ENCODE peak calls at places on chromosomes 5 and 9, in five cellular contexts. One of them, this sample, is unnamed.

GRCh38 chr9:98781588-98782383 is 14.6 kb downstream of the ANKS6 start:
- ATAC-seq in HepG2: no peak
- ATAC-seq in upper lobe of left lung: peak
- ATAC-seq in GM12878: no peak
- ATAC-seq in A549: peak
- ATAC-seq in this sample: no peak

GRCh38 chr5:128973244-128973643 is 8.0 kb downstream of the SLC27A6 start:
- ATAC-seq in HepG2: peak
- ATAC-seq in upper lobe of left lung: no peak
- ATAC-seq in GM12878: no peak
- ATAC-seq in A549: no peak
- ATAC-seq in this sample: no peak

GRCh38 chr9:114178756-114179450 is 23.6 kb downstream of the COL27A1 start:
- ATAC-seq in HepG2: no peak
- ATAC-seq in upper lobe of left lung: no peak
- ATAC-seq in GM12878: no peak
- ATAC-seq in A549: no peak
- ATAC-seq in this sample: peak

GRCh38 chr5:159412284-159413046 is 82.2 kb upstream of the IL12B start:
- ATAC-seq in HepG2: no peak
- ATAC-seq in upper lobe of left lung: peak
- ATAC-seq in GM12878: peak
- ATAC-seq in A549: no peak
- ATAC-seq in this sample: no peak

GRCh38 chr5:119359737-119360413 is 4.1 kb downstream of the TNFAIP8 start:
- ATAC-seq in HepG2: no peak
- ATAC-seq in upper lobe of left lung: no peak
- ATAC-seq in GM12878: no peak
- ATAC-seq in A549: no peak
- ATAC-seq in this sample: no peak

GRCh38 chr5:177576169-177576568 is 15.8 kb upstream of the TMED9 start:
- ATAC-seq in HepG2: peak
- ATAC-seq in upper lobe of left lung: no peak
- ATAC-seq in GM12878: no peak
- ATAC-seq in A549: peak
- ATAC-seq in this sample: no peak

GRCh38 chr5:61280766-61281427 is 51.2 kb upstream of the ZSWIM6 start:
- ATAC-seq in HepG2: no peak
- ATAC-seq in upper lobe of left lung: no peak
- ATAC-seq in GM12878: peak
- ATAC-seq in A549: peak
- ATAC-seq in this sample: no peak

GRCh38 chr5:59266410-59266809 is 627.1 kb downstream of the PDE4D start:
- ATAC-seq in HepG2: no peak
- ATAC-seq in upper lobe of left lung: no peak
- ATAC-seq in GM12878: no peak
- ATAC-seq in A549: peak
- ATAC-seq in this sample: no peak

GRCh38 chr9:35910613-35911488 is 1.6 kb downstream of the SPAAR start:
- ATAC-seq in HepG2: no peak
- ATAC-seq in upper lobe of left lung: no peak
- ATAC-seq in GM12878: peak
- ATAC-seq in A549: peak
- ATAC-seq in this sample: no peak

GRCh38 chr9:12933957-12934356 is 159.1 kb downstream of the LURAP1L start:
- ATAC-seq in HepG2: no peak
- ATAC-seq in upper lobe of left lung: no peak
- ATAC-seq in GM12878: no peak
- ATAC-seq in A549: peak
- ATAC-seq in this sample: no peak

GRCh38 chr5:154601014-154601413 is 123.0 kb upstream of the HAND1 start:
- ATAC-seq in HepG2: no peak
- ATAC-seq in upper lobe of left lung: no peak
- ATAC-seq in GM12878: no peak
- ATAC-seq in A549: no peak
- ATAC-seq in this sample: no peak

GRCh38 chr5:158820891-158821290 is 278.8 kb downstream of the EBF1 start:
- ATAC-seq in HepG2: no peak
- ATAC-seq in upper lobe of left lung: no peak
- ATAC-seq in GM12878: peak
- ATAC-seq in A549: no peak
- ATAC-seq in this sample: no peak

GRCh38 chr9:19768798-19769197 is 20.0 kb downstream of the SLC24A2 start:
- ATAC-seq in HepG2: no peak
- ATAC-seq in upper lobe of left lung: no peak
- ATAC-seq in GM12878: no peak
- ATAC-seq in A549: no peak
- ATAC-seq in this sample: no peak

GRCh38 chr5:54624671-54625583 is 107.4 kb downstream of the SNX18 start:
- ATAC-seq in HepG2: no peak
- ATAC-seq in upper lobe of left lung: no peak
- ATAC-seq in GM12878: no peak
- ATAC-seq in A549: no peak
- ATAC-seq in this sample: no peak

GRCh38 chr9:132241840-132242620 is 80.2 kb downstream of the NTNG2 start:
- ATAC-seq in HepG2: peak
- ATAC-seq in upper lobe of left lung: peak
- ATAC-seq in GM12878: peak
- ATAC-seq in A549: peak
- ATAC-seq in this sample: no peak

GRCh38 chr9:132241483-132241839 is 79.6 kb downstream of the NTNG2 start:
- ATAC-seq in HepG2: no peak
- ATAC-seq in upper lobe of left lung: no peak
- ATAC-seq in GM12878: no peak
- ATAC-seq in A549: no peak
- ATAC-seq in this sample: no peak

GRCh38 chr9:132243156-132244074 is 81.6 kb downstream of the NTNG2 start:
- ATAC-seq in HepG2: peak
- ATAC-seq in upper lobe of left lung: no peak
- ATAC-seq in GM12878: no peak
- ATAC-seq in A549: no peak
- ATAC-seq in this sample: no peak

GRCh38 chr9:132240860-132241482 is 79.1 kb downstream of the NTNG2 start:
- ATAC-seq in HepG2: peak
- ATAC-seq in upper lobe of left lung: peak
- ATAC-seq in GM12878: peak
- ATAC-seq in A549: peak
- ATAC-seq in this sample: peak

DNA sequence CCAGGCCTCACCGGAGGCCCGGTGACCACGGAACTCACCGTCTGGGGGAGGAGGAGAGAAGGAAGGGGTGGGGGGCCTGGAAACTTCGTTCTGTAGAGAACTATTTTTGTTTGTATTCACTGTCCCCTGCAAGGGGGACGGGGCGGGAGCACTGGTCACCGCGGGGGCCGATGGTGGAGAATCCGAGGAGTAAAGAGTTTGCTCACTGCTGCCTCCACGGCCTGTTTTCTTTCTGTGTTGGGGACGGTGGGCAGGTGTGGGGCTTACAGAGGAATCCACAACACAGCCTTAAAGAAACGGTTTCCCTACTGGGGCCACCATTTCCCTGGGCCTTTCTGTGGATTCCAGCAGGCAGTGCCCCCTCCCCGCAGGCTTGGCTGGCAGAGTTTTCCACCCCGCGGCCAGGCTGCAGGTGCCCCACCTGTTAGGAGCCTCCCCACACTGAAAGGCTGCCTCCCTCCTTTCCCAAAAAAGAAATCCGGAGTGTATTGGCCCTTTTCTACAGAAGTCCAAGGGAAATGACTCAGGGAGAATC is 80.8 kb downstream of the NTNG2 start:
- ATAC-seq in HepG2: peak
- ATAC-seq in upper lobe of left lung: no peak
- ATAC-seq in GM12878: no peak
- ATAC-seq in A549: no peak
- ATAC-seq in this sample: no peak
- TF ChIP-seq CTCF in HepG2: no peak
- TF ChIP-seq CTCF in upper lobe of left lung: no peak
- TF ChIP-seq CTCF in GM12878: no peak
- TF ChIP-seq CTCF in A549: no peak
- TF ChIP-seq CTCF in this sample: no peak

DNA sequence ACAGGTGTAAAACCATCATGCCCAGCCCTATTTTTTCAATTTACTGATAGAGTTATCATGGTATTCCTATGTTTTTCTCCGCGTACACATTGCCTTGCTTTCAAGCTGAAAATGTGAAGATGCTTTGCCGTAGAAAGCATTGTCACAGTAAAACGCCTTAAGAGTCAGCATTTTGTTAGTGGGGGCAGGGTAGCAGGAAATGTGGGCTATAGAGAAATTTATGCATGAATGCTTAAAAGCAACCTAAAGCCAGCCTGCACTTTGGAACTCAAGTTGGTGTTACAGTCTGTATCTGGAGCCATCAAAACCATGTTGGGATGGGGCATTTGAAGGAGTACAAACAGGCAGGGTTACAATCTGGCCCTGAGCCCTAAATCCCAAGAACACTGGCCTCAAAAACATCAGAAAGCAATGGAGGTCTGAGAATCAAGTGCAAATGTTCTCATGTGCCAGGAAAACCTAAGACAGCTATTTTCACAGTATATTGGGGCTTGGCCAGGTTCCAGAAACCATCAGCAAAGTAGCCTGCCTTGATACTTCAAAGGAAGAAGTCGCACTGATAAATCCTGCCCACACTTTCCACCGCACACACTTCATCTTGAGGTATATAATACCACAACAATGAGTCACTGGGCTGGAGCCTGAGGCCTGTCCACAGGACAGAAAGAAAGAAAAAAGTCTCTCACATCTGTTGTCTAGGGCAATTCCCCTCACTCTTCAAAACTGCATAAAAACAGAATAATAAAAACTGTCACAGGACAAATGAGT is 313.8 kb downstream of the ENC1 start:
- ATAC-seq in HepG2: no peak
- ATAC-seq in upper lobe of left lung: no peak
- ATAC-seq in GM12878: peak
- ATAC-seq in A549: peak
- ATAC-seq in this sample: no peak
- TF ChIP-seq EP300 in HepG2: no peak
- TF ChIP-seq EP300 in upper lobe of left lung: no peak
- TF ChIP-seq EP300 in GM12878: peak
- TF ChIP-seq EP300 in A549: peak
- TF ChIP-seq EP300 in this sample: no peak

DNA sequence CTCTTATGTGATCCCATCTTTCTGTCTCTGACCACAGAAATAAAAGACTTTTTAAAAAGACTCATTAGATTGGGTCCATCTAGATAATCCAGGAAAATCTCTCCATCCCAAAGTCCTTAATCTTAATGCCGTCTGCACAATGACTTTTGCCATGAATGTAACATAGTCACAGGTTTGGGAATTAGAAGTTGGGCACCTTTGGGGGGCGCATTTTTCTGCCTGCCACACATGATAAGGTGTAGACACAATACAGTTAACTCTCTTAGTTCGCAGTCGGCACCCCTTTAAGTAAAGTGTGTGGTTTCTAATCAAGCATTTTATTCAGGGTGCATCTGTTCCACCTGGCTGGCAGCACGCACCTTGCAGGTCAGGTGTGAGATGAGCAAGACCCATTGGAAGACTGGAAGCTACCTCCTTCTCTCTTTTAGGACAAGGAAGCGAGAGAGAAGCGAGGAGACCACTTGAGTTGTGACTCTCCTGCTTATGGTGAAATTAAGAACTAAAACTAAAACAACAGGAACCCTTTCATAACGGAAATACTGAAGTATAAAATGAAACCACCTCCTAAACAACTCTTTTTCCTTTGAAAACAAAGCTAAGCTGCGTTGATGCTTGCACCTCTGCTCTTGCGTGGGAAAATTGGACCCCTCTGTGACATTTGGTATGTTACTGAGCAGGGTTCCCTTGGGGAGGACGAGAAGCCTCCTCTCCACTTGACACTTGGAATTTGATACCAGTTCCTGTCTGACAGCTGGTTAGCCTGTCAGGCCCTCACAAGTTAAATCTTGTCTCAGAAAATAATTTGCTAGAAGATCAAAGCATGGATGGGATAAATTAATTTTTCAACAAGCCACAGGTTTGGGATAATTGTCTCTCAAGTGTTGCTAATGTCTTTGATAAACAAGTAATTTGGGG is 304.6 kb upstream of the DMRT1 start:
- ATAC-seq in HepG2: no peak
- ATAC-seq in upper lobe of left lung: no peak
- ATAC-seq in GM12878: peak
- ATAC-seq in A549: no peak
- ATAC-seq in this sample: no peak
- TF ChIP-seq CTCF in HepG2: no peak
- TF ChIP-seq CTCF in upper lobe of left lung: no peak
- TF ChIP-seq CTCF in GM12878: no peak
- TF ChIP-seq CTCF in A549: no peak
- TF ChIP-seq CTCF in this sample: no peak

DNA sequence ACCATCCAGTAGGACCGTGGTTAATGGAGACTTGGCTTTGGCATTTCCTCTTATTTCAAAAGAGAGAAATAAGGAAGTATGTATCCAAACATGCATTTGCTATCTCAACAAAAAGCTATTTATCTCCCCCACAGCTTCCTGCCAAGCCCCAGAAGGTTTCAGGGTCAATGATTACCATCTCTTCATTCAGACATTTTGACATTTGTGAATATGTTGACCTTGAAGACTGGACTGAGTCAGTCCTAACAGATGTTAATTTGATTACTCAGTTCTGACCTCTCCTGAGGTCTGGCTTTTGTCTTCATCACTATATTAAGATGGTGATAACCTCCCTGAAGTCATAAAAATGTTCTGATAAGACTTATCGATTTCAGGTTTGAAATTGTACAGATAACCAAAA is 479.4 kb downstream of the AGTPBP1 start:
- ATAC-seq in HepG2: no peak
- ATAC-seq in upper lobe of left lung: no peak
- ATAC-seq in GM12878: peak
- ATAC-seq in A549: no peak
- ATAC-seq in this sample: no peak
- TF ChIP-seq EP300 in HepG2: no peak
- TF ChIP-seq EP300 in upper lobe of left lung: no peak
- TF ChIP-seq EP300 in GM12878: no peak
- TF ChIP-seq EP300 in A549: no peak
- TF ChIP-seq EP300 in this sample: no peak

DNA sequence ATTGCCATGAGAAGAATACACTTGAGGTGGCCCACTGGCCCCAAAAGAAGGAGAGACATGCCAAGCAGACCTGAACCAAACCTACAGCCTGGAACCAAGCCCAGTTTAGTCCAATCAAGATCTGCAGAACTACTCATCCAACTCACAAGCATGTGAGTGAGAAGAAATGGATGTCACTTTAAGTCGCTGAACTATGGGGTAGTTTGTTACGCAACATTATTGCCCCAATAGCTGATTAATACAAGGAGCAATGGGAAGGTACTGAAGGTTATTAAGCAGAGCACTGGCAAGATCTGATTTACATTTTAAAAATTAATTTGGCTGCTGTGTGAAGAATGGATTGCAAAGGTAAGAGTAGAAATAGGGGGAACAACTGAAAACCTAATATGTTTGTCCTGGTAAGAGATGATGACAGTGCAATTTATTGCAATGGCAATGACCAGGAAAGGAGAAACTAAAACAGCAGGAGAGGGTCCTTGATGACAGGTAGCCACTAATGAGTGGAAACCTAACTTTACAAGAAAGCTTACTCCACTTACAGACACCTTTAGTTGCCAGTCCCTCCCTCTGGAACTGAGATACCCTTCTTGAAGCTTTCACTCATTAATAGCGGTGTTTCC is 132.9 kb upstream of the GRIA1 start:
- ATAC-seq in HepG2: no peak
- ATAC-seq in upper lobe of left lung: no peak
- ATAC-seq in GM12878: no peak
- ATAC-seq in A549: no peak
- ATAC-seq in this sample: no peak
- TF ChIP-seq CTCF in HepG2: no peak
- TF ChIP-seq CTCF in upper lobe of left lung: no peak
- TF ChIP-seq CTCF in GM12878: no peak
- TF ChIP-seq CTCF in A549: no peak
- TF ChIP-seq CTCF in this sample: no peak

GRCh38 chr5:149605998-149606721 is 24.9 kb downstream of the ARHGEF37 start:
- ATAC-seq in HepG2: no peak
- ATAC-seq in upper lobe of left lung: peak
- ATAC-seq in GM12878: peak
- ATAC-seq in A549: peak
- ATAC-seq in this sample: peak
- TF ChIP-seq EP300 in HepG2: no peak
- TF ChIP-seq EP300 in upper lobe of left lung: no peak
- TF ChIP-seq EP300 in GM12878: peak
- TF ChIP-seq EP300 in A549: no peak
- TF ChIP-seq EP300 in this sample: no peak